ENCODE peak calls at places on chromosomes 4 and X, in seven cellular contexts. W is epithelial cell of esophagus, Q is cardiac fibroblast, X is OCI-LY7, V is fibroblast of mammary gland, D is endothelial cell of umbilical vein, K is pancreas. H is an unnamed sample.

GRCh38 chr4:26687728-26688127 is 103.8 kb downstream of the TBC1D19 start:
- DNase-seq in W (peak), Q (peak), X (no peak), V (peak), D (no peak), K (no peak), H (peak)

GRCh38 chrX:154300815-154301214 is 5.2 kb downstream of the TKTL1 start:
- DNase-seq in W (no peak), Q (no peak), X (no peak), V (no peak), D (no peak), K (no peak), H (no peak)

GRCh38 chr4:6728320-6729029 is 12.5 kb downstream of the BLOC1S4 start:
- DNase-seq in W (no peak), Q (no peak), X (no peak), V (no peak), D (no peak), K (no peak), H (no peak)

GRCh38 chrX:134886201-134886600 is 104.6 kb upstream of the SMIM10 start:
- DNase-seq in W (peak), Q (peak), X (no peak), V (peak), D (no peak), K (no peak), H (no peak)

GRCh38 chr4:25694466-25694865 is 38.8 kb downstream of the SLC34A2 start:
- DNase-seq in W (no peak), Q (peak), X (no peak), V (peak), D (no peak), K (no peak), H (peak)

GRCh38 chrX:154373340-154374306 is 811 bp downstream of the FLNA start:
- DNase-seq in W (peak), Q (peak), X (no peak), V (peak), D (peak), K (peak), H (peak)

GRCh38 chr4:78032446-78032845 is 24.7 kb upstream of the FRAS1 start:
- DNase-seq in W (peak), Q (no peak), X (peak), V (no peak), D (no peak), K (no peak), H (no peak)

GRCh38 chr4:167873536-167873935 is 218.8 kb upstream of the ANXA10 start:
- DNase-seq in W (peak), Q (peak), X (no peak), V (no peak), D (no peak), K (no peak), H (no peak)

GRCh38 chrX:118420462-118420861 is 74.6 kb downstream of the WDR44 start:
- DNase-seq in W (peak), Q (peak), X (no peak), V (peak), D (peak), K (no peak), H (peak)

GRCh38 chr4:169208090-169208455 is 62.7 kb downstream of the SH3RF1 start:
- DNase-seq in W (no peak), Q (peak), X (no peak), V (no peak), D (no peak), K (no peak), H (no peak)

GRCh38 chr4:105088110-105088879 is 58.4 kb upstream of the TET2 start:
- DNase-seq in W (peak), Q (peak), X (no peak), V (peak), D (peak), K (no peak), H (peak)
- H3K4me3 ChIP-seq in W (no peak), Q (peak), X (no peak), V (peak), D (no peak), K (no peak), H (peak)

DNA sequence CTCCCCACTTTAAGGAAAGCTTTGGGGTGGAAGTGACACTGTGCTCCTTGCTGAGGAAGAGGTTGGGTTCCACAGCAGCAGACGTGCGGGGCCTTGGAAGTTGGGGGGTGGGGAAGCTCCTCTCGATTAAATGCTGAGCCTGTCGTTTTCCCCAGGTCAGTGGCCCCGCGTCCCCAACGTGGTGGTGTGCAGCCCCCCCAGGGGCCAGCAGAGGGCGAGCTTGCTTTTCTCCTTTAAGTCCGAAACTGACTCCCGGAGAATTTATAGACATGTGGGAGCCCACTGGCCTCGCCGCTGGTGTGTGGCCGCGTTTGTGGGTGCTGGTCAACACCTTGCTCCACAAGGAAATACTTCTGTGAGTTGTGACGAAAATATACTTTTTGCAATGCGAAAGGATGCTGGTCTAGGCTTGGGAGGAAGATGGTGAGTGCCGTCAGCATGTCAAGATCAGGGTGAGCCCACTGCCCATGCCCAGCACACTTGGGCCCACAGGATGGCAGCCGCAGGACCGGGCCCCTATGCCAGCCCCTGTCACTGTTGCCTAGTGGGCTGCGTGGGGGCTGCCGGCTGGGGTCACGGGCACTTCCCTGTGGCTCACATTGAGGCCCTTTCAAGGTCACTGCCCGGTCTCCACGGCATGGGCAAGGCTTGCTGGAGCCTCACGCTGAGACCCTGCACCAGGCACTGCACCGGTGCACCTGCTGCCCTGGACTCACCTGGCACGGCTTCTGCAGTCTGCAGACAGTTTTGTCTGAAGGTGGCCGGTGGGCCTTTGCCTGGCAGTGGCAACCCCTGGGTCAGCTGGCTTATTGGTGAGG is 9.4 kb downstream of the UVSSA start:
- DNase-seq in W (peak), Q (peak), X (peak), V (peak), D (peak), K (no peak), H (peak)
- TF ChIP-seq CTCF in W (peak), Q (peak), X (peak), V (peak), D (peak), K (peak), H (peak)

GRCh38 chr4:47814896-47815295 is 23.0 kb downstream of the CORIN start:
- DNase-seq in W (no peak), Q (no peak), X (no peak), V (peak), D (no peak), K (no peak), H (no peak)
- H3K4me3 ChIP-seq in W (no peak), Q (no peak), X (no peak), V (no peak), D (no peak), K (no peak), H (no peak)

DNA sequence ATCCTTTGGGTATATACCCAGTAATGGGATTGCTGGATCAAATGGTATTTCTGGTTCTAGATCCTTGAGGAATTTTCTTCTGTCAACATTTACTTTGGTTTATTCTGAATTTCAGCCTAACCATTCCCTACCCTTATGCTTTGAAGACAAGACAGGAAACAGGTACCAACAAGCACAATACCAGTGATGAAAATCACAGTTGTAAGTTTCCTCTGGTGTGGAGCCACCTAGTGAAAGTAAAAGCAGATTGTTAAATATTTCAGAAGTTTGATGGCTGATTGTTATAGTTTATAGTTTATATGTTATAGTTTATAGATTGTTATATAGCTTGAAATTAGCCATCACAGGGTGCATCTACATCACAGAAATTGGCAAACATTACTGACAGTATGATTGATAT is 104.5 kb upstream of the AGA start:
- DNase-seq in W (peak), Q (peak), X (no peak), V (peak), D (no peak), K (no peak), H (no peak)
- TF ChIP-seq CTCF in W (peak), Q (no peak), X (peak), V (peak), D (no peak), K (no peak), H (no peak)

GRCh38 chr4:67915400-67915966 is 31.7 kb upstream of the TMPRSS11D start:
- DNase-seq in W (no peak), Q (no peak), X (no peak), V (no peak), D (no peak), K (no peak), H (no peak)

GRCh38 chr4:67911128-67911527 is 27.3 kb upstream of the TMPRSS11D start:
- DNase-seq in W (no peak), Q (no peak), X (no peak), V (no peak), D (no peak), K (no peak), H (no peak)

GRCh38 chr4:67909910-67910905 is 26.4 kb upstream of the TMPRSS11D start:
- DNase-seq in W (no peak), Q (peak), X (peak), V (peak), D (peak), K (no peak), H (peak)

GRCh38 chr4:67912051-67912450 is 28.2 kb upstream of the TMPRSS11D start:
- DNase-seq in W (no peak), Q (no peak), X (no peak), V (no peak), D (no peak), K (no peak), H (no peak)

DNA sequence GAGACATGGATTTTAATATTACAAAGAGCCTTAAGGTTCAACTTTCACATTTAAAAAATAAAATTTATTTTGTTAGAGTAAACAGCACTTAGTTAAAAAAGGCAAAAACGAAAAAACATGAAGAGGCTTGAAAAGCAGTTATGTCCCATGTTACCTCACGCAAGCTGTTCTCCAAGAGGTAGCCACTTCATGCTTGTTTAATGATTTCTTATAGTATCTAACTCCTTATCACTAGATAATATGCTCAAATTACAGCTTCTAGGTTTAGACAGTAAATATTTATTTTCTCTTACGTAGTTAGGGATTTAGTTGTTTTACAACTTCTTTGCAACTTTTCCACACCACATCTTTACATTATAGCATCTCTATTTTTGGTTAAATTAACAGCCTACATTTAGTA is 27.8 kb upstream of the TMPRSS11D start:
- DNase-seq in W (no peak), Q (no peak), X (no peak), V (no peak), D (no peak), K (no peak), H (no peak)
- H3K4me3 ChIP-seq in W (no peak), Q (no peak), X (no peak), V (no peak), D (no peak), K (no peak), H (no peak)

DNA sequence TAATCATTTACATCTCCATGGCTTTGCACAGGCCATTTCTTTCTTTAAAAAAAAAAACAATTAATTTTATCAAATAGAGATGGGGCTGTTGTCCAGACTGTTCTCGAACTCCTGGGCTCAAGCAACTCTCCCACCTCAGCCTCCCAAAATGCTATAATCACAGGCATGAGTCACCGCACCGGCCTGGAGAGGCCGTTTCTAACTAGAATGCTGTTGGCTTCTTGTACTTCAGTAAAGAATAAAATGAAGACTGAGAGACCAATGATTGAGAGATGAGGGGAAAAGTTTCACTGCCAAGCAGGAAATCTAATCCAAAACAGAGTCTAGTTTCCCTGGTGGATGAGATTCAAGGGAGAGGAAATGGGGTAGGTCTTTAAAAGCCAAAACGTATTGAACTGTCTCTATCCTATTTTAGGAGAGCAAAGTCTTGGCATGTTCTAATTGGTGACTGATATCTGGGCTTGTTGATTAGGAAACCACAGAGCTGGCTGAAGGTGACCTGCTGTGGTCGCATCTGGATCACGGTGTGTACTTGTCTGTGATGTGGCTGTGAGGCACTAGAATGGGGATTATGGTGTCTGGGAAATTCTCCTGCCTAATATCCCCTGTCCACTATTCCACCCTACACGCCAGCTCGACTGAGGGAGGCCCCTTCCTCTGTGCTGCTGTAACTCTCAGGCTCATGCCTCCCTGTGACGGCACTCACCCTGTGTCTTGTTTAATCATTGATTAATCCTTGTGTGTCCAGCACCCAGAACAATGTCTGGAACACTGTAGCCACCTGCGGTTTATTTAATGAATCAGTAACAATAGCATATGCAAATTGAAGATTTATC is 15.1 kb upstream of the TRIM2 start:
- DNase-seq in W (peak), Q (peak), X (no peak), V (peak), D (no peak), K (no peak), H (peak)
- TF ChIP-seq CTCF in W (no peak), Q (no peak), X (no peak), V (no peak), D (no peak), K (no peak), H (no peak)

DNA sequence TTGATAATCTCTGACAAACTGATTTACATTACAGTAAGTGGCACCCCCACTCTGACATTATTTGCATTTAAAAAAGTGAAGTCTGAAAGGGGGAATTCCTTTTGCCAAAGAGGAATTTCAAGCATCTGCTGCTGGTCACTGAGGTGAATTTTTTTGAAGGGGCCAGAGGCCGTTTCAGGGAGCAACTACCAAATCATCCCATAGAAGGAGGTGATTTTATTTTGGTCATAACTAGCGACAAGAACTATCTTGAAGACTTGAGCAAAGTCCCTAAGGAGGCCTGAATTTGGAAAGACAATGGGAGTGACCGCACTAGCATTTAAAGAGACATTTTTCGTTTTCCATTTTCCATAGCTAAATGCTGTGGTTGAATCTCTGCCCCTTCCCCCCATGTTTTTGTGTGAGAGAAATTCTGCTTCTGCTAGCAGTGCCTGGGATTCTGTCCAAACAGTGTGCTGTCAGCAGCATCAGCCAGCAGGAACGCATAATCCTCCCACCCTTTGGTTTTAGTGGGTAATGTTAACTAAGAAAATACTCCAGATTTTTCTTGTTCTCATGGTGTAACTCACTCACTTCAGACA is 110.1 kb upstream of the MED14 start:
- DNase-seq in W (peak), Q (peak), X (no peak), V (peak), D (peak), K (no peak), H (peak)
- H3K4me3 ChIP-seq in W (no peak), Q (no peak), X (no peak), V (no peak), D (no peak), K (no peak), H (peak)

GRCh38 chr4:113762061-113762850 is 718 bp upstream of the CAMK2D start:
- DNase-seq in W (peak), Q (peak), X (peak), V (peak), D (peak), K (peak), H (peak)
- TF ChIP-seq CTCF in W (no peak), Q (no peak), X (peak), V (no peak), D (no peak), K (no peak), H (peak)

DNA sequence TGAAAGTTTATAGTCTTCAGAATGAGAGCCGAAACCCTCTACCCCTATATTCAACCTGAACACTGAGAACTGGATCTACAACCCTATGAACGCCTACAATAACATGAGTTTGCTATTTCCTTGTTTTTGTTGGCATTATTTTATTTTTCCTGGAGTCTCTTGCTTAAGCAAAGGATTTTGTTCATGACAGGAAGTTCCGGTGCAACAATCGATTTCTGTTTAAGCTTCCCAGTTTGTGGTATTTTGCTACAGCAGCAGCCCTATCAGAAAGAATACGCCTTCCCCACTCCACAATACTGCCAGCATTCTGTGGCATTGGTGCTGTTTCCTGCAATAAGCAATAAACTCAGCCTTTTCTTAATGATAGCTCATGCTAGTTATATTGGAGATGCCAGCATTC is 60.9 kb downstream of the NPY5R start:
- DNase-seq in W (peak), Q (peak), X (no peak), V (no peak), D (peak), K (peak), H (peak)
- H3K4me3 ChIP-seq in W (no peak), Q (no peak), X (no peak), V (no peak), D (no peak), K (no peak), H (no peak)

GRCh38 chr4:61714387-61714890 is 514.3 kb downstream of the ADGRL3 start:
- DNase-seq in W (no peak), Q (no peak), X (no peak), V (no peak), D (no peak), K (no peak), H (no peak)
- TF ChIP-seq CTCF in W (no peak), Q (no peak), X (no peak), V (no peak), D (no peak), K (no peak), H (no peak)